ENCODE peak calls at places on chromosomes 13 and 19, in ten cellular contexts. H is cardiac fibroblast; I is T-helper 2 cell; L is NCI-H2227 treated with DMSO at 0.1 percent for 48 hours; K is hypothalamus; A is KG1; F is stimulated activated CD4-positive, alpha-beta T cell treated with anti-CD3 and anti-CD28 coated beads, Interleukin-1b, Interleukin-23, amount 100 ng/mL, for 24 hours; Q is ascending aorta; U is frontal cortex; B is AG09319. S is an unnamed sample.
A peak's percentile ranks its signal among the peaks of the same experiment; 100 is the strongest.

GRCh38 chr13:94061316-94061715 is 418.2 kb downstream of the DCT start:
- DNase-seq in H (peak; percentile 16), I (no peak), L (no peak), K (no peak), A (no peak), F (no peak), Q (no peak), U (no peak), B (peak; percentile 5), S (peak; percentile 60)

GRCh38 chr19:46000497-46001246 is 5.4 kb downstream of the CCDC61 start:
- DNase-seq in H (no peak), I (peak; percentile 85), L (peak; percentile 30), K (peak; percentile 40), A (no peak), F (peak; percentile 35), Q (no peak), U (no peak), B (no peak), S (peak; percentile 25)

GRCh38 chr13:29887030-29887557 is 36.7 kb upstream of the UBL3 start:
- DNase-seq in H (no peak), I (no peak), L (no peak), K (no peak), A (no peak), F (no peak), Q (no peak), U (no peak), B (no peak), S (no peak)

GRCh38 chr13:61406275-61406674 is 9.4 kb downstream of the PCDH20 start:
- DNase-seq in H (no peak), I (no peak), L (no peak), K (no peak), A (no peak), F (no peak), Q (no peak), U (no peak), B (no peak), S (no peak)

GRCh38 chr13:37747071-37747612 is 122.4 kb downstream of the TRPC4 start:
- DNase-seq in H (peak; percentile 71), I (no peak), L (no peak), K (no peak), A (no peak), F (no peak), Q (no peak), U (no peak), B (peak; percentile 7), S (no peak)

GRCh38 chr19:13163609-13164364 is 13.6 kb downstream of the IER2 start:
- DNase-seq in H (peak; percentile 95), I (peak; percentile 60), L (peak; percentile 9), K (peak; percentile 23), A (no peak), F (no peak), Q (peak; percentile 55), U (peak; percentile 52), B (peak; percentile 76), S (peak; percentile 65)

GRCh38 chr19:43707158-43707712 is 8.6 kb upstream of the IRGC start:
- DNase-seq in H (no peak), I (no peak), L (no peak), K (no peak), A (no peak), F (no peak), Q (no peak), U (no peak), B (no peak), S (no peak)

GRCh38 chr13:58855283-58855682 is 1223.7 kb downstream of the PCDH17 start:
- DNase-seq in H (no peak), I (no peak), L (no peak), K (no peak), A (no peak), F (no peak), Q (no peak), U (no peak), B (no peak), S (no peak)

GRCh38 chr13:79937311-79938243 is 403.3 kb downstream of the SPRY2 start:
- DNase-seq in H (no peak), I (no peak), L (no peak), K (peak; percentile 43), A (no peak), F (no peak), Q (no peak), U (no peak), B (no peak), S (no peak)

GRCh38 chr13:49681837-49682236 is 9.4 kb downstream of the EBPL start:
- DNase-seq in H (peak; percentile 12), I (no peak), L (no peak), K (no peak), A (no peak), F (no peak), Q (no peak), U (no peak), B (no peak), S (no peak)

GRCh38 chr19:17073869-17074627 is 1.2 kb downstream of the HAUS8 start:
- DNase-seq in H (no peak), I (peak; percentile 46), L (no peak), K (no peak), A (no peak), F (no peak), Q (no peak), U (no peak), B (no peak), S (no peak)

GRCh38 chr13:97506511-97506910 is 72.5 kb downstream of the RAP2A start:
- DNase-seq in H (peak; percentile 88), I (no peak), L (no peak), K (no peak), A (no peak), F (no peak), Q (no peak), U (no peak), B (no peak), S (peak; percentile 12)

GRCh38 chr13:110347535-110348308 is 40.6 kb downstream of the COL4A2 start:
- DNase-seq in H (peak; percentile 96), I (no peak), L (no peak), K (no peak), A (no peak), F (no peak), Q (peak; percentile 56), U (no peak), B (no peak), S (no peak)

GRCh38 chr13:31947105-31947504 is 84.5 kb upstream of the FRY start:
- DNase-seq in H (no peak), I (no peak), L (no peak), K (no peak), A (no peak), F (no peak), Q (no peak), U (no peak), B (no peak), S (no peak)

GRCh38 chr13:53782400-53783030 is 753.9 kb downstream of the OLFM4 start:
- DNase-seq in H (peak; percentile 62), I (peak; percentile 34), L (peak; percentile 48), K (no peak), A (peak; percentile 27), F (no peak), Q (no peak), U (peak; percentile 5), B (no peak), S (peak; percentile 71)

GRCh38 chr13:110801044-110801443 is 87.5 kb downstream of the ING1 start:
- DNase-seq in H (no peak), I (peak; percentile 33), L (no peak), K (no peak), A (no peak), F (no peak), Q (no peak), U (no peak), B (no peak), S (no peak)

GRCh38 chr19:30556230-30556711 is 184.1 kb downstream of the ZNF536 start:
- DNase-seq in H (no peak), I (no peak), L (no peak), K (peak; percentile 15), A (no peak), F (no peak), Q (no peak), U (peak; percentile 38), B (no peak), S (no peak)

GRCh38 chr13:114063545-114064515 is 68.6 kb downstream of the RASA3 start:
- DNase-seq in H (peak; percentile 65), I (no peak), L (no peak), K (no peak), A (no peak), F (no peak), Q (no peak), U (no peak), B (peak; percentile 51), S (no peak)

GRCh38 chr19:51002542-51003311 is 1.3 kb upstream of the KLK8 start:
- DNase-seq in H (peak; percentile 4), I (peak; percentile 15), L (peak; percentile 2), K (no peak), A (no peak), F (no peak), Q (no peak), U (no peak), B (no peak), S (peak; percentile 6)

S was measured in SK-N-DZ.